ENCODE peak calls at places on chromosomes 6 and 20, in seven cellular contexts. M, J, L, D, E, F and Y are unnamed samples.

GRCh38 chr6:29626948-29627761 is 5.8 kb downstream of the GABBR1 start:
- DNase-seq in M (peak), J (no peak), L (no peak), D (no peak), E (no peak), F (no peak), Y (no peak)

GRCh38 chr6:79005024-79005423 is 73.0 kb downstream of the PHIP start:
- DNase-seq in M (no peak), J (no peak), L (no peak), D (peak), E (no peak), F (no peak), Y (no peak)

GRCh38 chr6:104881964-104882668 is 22.4 kb upstream of the HACE1 start:
- DNase-seq in M (no peak), J (no peak), L (no peak), D (no peak), E (no peak), F (no peak), Y (no peak)

GRCh38 chr6:90293319-90293937 is 3.2 kb downstream of the BACH2 start:
- DNase-seq in M (no peak), J (no peak), L (no peak), D (peak), E (no peak), F (no peak), Y (no peak)

GRCh38 chr6:100175814-100176275 is 181.8 kb upstream of the MCHR2 start:
- DNase-seq in M (no peak), J (no peak), L (peak), D (peak), E (no peak), F (no peak), Y (no peak)

GRCh38 chr6:148624025-148624424 is 122.8 kb upstream of the UST start:
- DNase-seq in M (no peak), J (no peak), L (no peak), D (no peak), E (peak), F (no peak), Y (peak)

GRCh38 chr20:8039048-8039447 is 19.5 kb upstream of the TMX4 start:
- DNase-seq in M (no peak), J (no peak), L (no peak), D (no peak), E (no peak), F (no peak), Y (no peak)

GRCh38 chr6:85412926-85413325 is 37.0 kb upstream of the NT5E start:
- DNase-seq in M (no peak), J (no peak), L (no peak), D (no peak), E (no peak), F (no peak), Y (no peak)

GRCh38 chr6:148857817-148858390 is 111.1 kb downstream of the UST start:
- DNase-seq in M (no peak), J (no peak), L (no peak), D (peak), E (no peak), F (no peak), Y (no peak)

DNA sequence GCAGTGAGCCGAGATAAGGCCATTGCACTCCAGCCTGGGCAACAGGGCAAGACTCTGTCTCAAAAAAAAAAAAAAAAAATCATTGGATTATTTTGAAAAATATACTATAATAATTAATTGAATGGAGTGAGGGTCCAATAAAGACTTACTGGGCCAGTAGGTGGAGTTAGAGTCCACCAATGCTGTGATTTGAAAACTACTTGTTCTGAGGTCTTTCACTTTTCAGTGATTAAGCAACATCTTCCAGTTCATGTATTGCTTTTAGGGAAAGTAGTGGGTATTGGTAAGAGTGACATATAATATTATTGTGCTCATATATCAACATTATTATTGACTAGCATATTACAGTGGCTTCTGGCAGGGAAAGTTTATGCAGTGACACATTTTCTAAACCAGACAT is 530.3 kb downstream of the KHDRBS2 start:
- DNase-seq in M (no peak), J (no peak), L (no peak), D (no peak), E (no peak), F (no peak), Y (no peak)
- TF ChIP-seq CTCF in M (no peak), J (no peak), L (no peak), D (no peak), E (no peak), F (no peak), Y (no peak)

DNA sequence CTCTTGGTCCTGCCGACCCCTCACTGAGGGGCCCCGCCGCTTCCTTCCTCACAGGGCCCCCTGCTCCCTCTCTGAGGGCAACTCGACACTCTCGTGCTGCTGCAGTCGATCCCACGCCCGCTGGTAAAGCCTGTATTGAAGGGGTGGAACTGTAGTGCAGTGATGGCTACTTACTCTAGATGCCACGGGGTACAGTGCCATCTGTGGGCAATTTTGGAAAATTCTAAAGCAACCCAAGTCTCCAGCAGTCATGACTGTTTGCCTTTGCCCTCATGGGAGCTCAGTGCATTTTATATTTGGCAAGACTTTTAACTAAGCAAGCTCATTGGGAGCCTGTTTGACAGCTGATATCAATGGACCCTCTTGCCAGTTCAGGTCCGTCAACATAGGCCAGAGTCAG is 6.5 kb upstream of the C6orf136 start:
- DNase-seq in M (no peak), J (no peak), L (no peak), D (no peak), E (no peak), F (no peak), Y (no peak)
- TF ChIP-seq CTCF in M (no peak), J (no peak), L (no peak), D (no peak), E (no peak), F (no peak), Y (no peak)

GRCh38 chr6:19803331-19804330 is 33.5 kb upstream of the ID4 start:
- DNase-seq in M (no peak), J (no peak), L (no peak), D (peak), E (no peak), F (no peak), Y (no peak)

GRCh38 chr6:19805146-19805515 is 32.0 kb upstream of the ID4 start:
- DNase-seq in M (no peak), J (no peak), L (no peak), D (no peak), E (no peak), F (no peak), Y (no peak)

GRCh38 chr6:19806971-19807396 is 30.2 kb upstream of the ID4 start:
- DNase-seq in M (no peak), J (no peak), L (no peak), D (no peak), E (no peak), F (no peak), Y (no peak)

GRCh38 chr6:19802656-19803055 is 34.5 kb upstream of the ID4 start:
- DNase-seq in M (no peak), J (no peak), L (no peak), D (no peak), E (no peak), F (no peak), Y (no peak)

DNA sequence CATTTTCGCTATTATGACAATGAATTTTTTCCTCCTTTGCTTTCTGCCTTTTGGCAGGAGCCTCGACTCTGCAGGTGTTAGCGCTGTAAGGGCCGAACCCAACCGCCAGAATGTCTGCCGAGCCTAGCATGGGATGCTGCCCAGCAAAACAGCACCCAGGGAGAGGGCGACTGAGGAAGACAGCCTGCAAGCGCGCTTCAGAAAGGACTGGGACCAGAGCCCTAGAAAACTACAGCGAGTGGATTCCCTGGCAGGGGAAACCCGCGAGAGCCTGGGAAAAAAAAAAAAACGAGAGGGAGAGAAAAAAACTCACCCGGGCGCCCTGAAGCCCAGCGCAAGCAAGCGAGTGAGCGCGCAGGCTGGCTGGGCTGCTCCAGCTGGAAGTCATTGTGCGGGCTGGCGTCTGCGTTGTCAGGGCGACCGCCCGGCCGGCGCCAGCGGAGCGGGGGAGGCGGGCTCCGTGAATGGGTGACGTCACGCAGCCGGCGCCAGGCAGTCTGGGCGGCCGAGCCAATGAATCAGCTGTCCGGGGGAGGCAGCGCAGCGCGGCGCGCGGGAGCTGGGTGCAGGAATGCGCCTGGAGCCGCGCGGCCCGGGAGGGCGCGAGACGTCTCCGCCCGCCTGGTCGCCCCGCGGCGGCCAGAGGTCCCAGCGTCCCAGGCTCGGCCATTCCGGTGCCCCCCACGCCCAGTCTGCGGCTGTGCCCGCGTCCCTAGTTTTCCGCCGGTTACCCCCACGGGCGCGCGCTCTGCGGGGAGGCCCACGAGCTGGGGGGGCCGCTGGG is 32.6 kb upstream of the ID4 start:
- DNase-seq in M (peak), J (peak), L (peak), D (peak), E (peak), F (peak), Y (peak)
- TF ChIP-seq CTCF in M (no peak), J (no peak), L (no peak), D (no peak), E (peak), F (no peak), Y (no peak)

GRCh38 chr6:150897400-150897943 is 32.0 kb downstream of the MTHFD1L start:
- DNase-seq in M (no peak), J (no peak), L (no peak), D (peak), E (no peak), F (no peak), Y (no peak)

GRCh38 chr6:150895898-150896632 is 30.6 kb downstream of the MTHFD1L start:
- DNase-seq in M (no peak), J (no peak), L (no peak), D (no peak), E (no peak), F (no peak), Y (no peak)

GRCh38 chr6:150894191-150894744 is 28.8 kb downstream of the MTHFD1L start:
- DNase-seq in M (no peak), J (no peak), L (no peak), D (no peak), E (no peak), F (no peak), Y (no peak)

GRCh38 chr6:150891886-150892485 is 26.5 kb downstream of the MTHFD1L start:
- DNase-seq in M (peak), J (no peak), L (peak), D (peak), E (peak), F (no peak), Y (peak)

DNA sequence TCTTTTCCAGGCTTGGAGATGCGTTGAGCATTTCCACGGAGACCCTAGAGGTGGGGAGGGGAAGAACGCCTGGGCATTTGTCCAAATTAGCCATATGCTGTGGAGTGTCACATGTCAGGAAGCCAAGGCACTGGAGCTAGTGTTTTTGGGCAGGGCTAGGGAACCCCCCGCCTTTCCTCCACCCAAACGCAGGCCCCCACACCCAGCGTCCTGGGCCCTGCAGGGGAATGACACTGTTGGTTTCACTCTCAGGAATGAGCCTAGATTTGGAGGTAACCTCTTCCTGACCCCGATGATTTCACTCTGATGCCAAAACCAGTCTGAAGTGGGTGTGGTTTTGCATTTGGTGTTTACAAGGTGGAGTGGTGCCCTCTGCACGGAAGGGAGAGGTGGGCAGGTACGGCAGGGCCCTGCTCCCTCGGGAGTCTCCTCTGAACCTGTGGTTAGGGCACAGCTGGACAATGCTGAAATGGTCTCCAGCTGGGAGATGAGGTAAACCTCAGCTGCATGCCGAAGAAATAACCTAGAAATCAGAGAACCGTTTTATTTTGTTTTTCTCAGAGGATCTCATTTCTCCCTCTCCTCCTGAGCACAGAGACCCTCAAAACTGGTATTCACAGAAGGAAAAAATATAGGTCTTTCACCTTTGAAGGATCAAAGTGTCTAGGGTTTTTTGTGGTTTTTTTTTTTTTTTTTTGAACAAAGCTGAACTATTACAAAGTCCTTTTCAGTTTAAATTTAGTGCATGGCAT is 29.6 kb downstream of the MTHFD1L start:
- DNase-seq in M (no peak), J (no peak), L (peak), D (peak), E (no peak), F (no peak), Y (no peak)
- TF ChIP-seq CTCF in M (no peak), J (no peak), L (no peak), D (no peak), E (no peak), F (no peak), Y (no peak)

DNA sequence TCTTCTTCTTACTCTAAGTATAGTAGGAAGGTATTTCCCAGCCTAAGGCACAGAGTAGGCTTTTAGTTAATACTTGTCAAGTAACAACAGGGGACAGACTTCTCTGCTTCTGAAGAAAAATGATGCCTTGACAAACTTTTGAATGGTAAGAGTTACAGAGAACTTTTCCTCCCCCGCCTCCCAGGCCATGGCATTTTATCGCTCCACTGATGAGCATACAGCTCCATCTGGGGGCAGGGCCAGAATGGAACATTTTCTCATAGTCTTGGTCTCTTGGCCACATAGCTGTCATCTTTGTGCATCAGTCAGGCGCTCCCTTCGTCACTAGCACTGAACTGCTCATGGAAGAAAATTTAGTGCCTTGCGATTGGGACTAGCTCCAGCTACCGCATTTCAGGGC is 1066.8 kb upstream of the CITED2 start:
- DNase-seq in M (peak), J (no peak), L (peak), D (peak), E (peak), F (no peak), Y (no peak)
- TF ChIP-seq CTCF in M (no peak), J (peak), L (no peak), D (peak), E (no peak), F (peak), Y (peak)

GRCh38 chr6:26594730-26595632 is 1.8 kb upstream of the ABT1 start:
- DNase-seq in M (peak), J (no peak), L (peak), D (peak), E (no peak), F (no peak), Y (no peak)

GRCh38 chr6:26595669-26596269 is 984 bp upstream of the ABT1 start:
- DNase-seq in M (peak), J (no peak), L (peak), D (peak), E (peak), F (peak), Y (peak)

GRCh38 chr6:26593278-26594127 is 3.2 kb upstream of the ABT1 start:
- DNase-seq in M (peak), J (no peak), L (no peak), D (no peak), E (no peak), F (no peak), Y (no peak)

GRCh38 chr6:26594128-26594493 is 2.6 kb upstream of the ABT1 start:
- DNase-seq in M (no peak), J (no peak), L (no peak), D (no peak), E (no peak), F (no peak), Y (no peak)

DNA sequence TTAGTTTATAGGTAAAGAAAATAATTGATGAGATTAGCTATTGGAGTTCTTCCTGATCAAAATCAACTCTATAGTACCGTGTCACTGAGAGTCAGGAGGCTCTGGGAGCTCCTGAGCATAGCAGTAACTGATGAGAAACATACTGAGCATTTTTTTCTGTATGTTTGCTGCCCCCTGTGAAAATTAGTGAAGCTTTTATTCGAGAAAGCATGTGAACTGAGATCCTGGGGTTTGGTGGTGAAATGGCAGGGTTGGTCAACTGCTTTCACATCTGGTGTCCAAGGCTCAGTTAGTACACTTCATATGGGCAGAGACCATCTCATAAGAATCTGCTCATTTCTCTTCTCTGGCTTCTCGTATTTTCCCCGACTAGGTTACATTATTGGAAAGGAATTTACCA is 4.1 kb upstream of the ABT1 start:
- DNase-seq in M (no peak), J (no peak), L (no peak), D (no peak), E (no peak), F (no peak), Y (no peak)
- TF ChIP-seq CTCF in M (no peak), J (no peak), L (no peak), D (no peak), E (no peak), F (no peak), Y (no peak)

DNA sequence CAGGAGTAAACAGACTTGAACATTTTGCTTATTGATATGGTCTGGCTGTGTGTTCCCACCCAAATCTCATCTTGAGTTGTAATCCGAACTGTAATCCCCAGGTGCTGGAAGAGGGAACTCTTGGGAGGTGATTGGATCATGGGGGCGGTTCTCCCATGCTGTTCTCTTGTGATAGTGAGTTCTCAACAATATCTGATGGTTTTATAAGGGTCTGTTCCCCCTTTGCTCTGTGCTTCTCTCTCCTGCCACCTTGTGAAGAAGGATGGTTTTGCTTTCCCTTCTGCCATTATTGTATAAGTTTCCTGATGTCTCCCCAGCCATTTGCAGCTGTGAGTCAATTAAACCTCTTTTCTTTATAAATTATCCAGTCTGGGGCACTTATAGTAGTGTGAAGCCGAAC is 40.0 kb downstream of the MYLIP start:
- DNase-seq in M (no peak), J (no peak), L (no peak), D (peak), E (no peak), F (no peak), Y (no peak)
- TF ChIP-seq CTCF in M (no peak), J (peak), L (no peak), D (peak), E (no peak), F (peak), Y (peak)

DNA sequence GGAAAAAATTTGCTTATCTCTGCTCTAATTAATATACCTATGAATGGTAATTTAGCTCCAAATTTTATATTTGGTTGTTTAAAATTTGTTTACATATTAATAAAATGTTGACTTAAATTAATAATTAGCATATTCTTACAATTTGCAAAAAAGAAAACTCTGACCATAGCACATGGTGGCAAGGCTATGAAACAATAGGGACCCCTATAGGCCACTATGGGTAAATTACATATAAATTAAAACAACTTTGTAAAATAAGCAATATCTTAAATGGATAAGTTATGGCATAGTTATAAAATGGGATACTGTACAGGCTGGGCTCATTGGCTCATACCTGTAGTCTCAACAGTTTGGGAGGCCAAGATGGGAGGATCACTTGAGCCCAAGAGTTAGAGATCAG is 76.0 kb downstream of the MKKS start:
- DNase-seq in M (no peak), J (no peak), L (no peak), D (no peak), E (no peak), F (no peak), Y (no peak)
- TF ChIP-seq CTCF in M (peak), J (peak), L (no peak), D (peak), E (no peak), F (peak), Y (peak)

GRCh38 chr6:107628878-107629277 is 139.0 kb downstream of the SOBP start:
- DNase-seq in M (no peak), J (no peak), L (no peak), D (no peak), E (no peak), F (no peak), Y (no peak)
- TF ChIP-seq CTCF in M (no peak), J (no peak), L (no peak), D (no peak), E (no peak), F (no peak), Y (no peak)